ENCODE peak calls at places on chromosome 1, in six cellular contexts. One of them, this sample, is unnamed.

GRCh38 chr1:151918819-151919218 is 9.5 kb upstream of the THEM4 start:
- DNase-seq in HCT116: no peak
- DNase-seq in tibial nerve: no peak
- DNase-seq in heart right ventricle: no peak
- DNase-seq in aorta: no peak
- DNase-seq in mesendoderm: no peak
- DNase-seq in this sample: no peak

GRCh38 chr1:33706634-33707255 is 157.1 kb upstream of the HMGB4 start:
- DNase-seq in tibial nerve: no peak
- DNase-seq in HCT116: no peak
- DNase-seq in aorta: no peak
- DNase-seq in mesendoderm: no peak
- DNase-seq in heart right ventricle: no peak
- DNase-seq in this sample: no peak

GRCh38 chr1:24277420-24278169 is 41.6 kb upstream of the GRHL3 start:
- DNase-seq in mesendoderm: no peak
- DNase-seq in HCT116: no peak
- DNase-seq in tibial nerve: no peak
- DNase-seq in heart right ventricle: no peak
- DNase-seq in aorta: no peak
- DNase-seq in this sample: no peak

GRCh38 chr1:109490029-109490933 is 3.6 kb upstream of the CYB561D1 start:
- DNase-seq in HCT116: peak; percentile 31
- DNase-seq in mesendoderm: peak; percentile 78
- DNase-seq in tibial nerve: peak; percentile 83
- DNase-seq in aorta: peak; percentile 79
- DNase-seq in heart right ventricle: peak; percentile 48
- DNase-seq in this sample: peak; percentile 73

GRCh38 chr1:159854101-159854692 is 8.3 kb downstream of the VSIG8 start:
- DNase-seq in heart right ventricle: peak; percentile 83
- DNase-seq in tibial nerve: peak; percentile 69
- DNase-seq in aorta: peak; percentile 90
- DNase-seq in mesendoderm: peak; percentile 60
- DNase-seq in HCT116: no peak
- DNase-seq in this sample: peak; percentile 83

GRCh38 chr1:107529511-107530149 is 388.8 kb downstream of the NTNG1 start:
- DNase-seq in tibial nerve: peak; percentile 18
- DNase-seq in aorta: no peak
- DNase-seq in HCT116: no peak
- DNase-seq in mesendoderm: peak; percentile 70
- DNase-seq in heart right ventricle: no peak
- DNase-seq in this sample: no peak

GRCh38 chr1:110390692-110391232 is at the start of gene SLC16A4:
- DNase-seq in HCT116: no peak
- DNase-seq in heart right ventricle: no peak
- DNase-seq in tibial nerve: peak; percentile 19
- DNase-seq in mesendoderm: peak; percentile 82
- DNase-seq in aorta: no peak
- DNase-seq in this sample: no peak

GRCh38 chr1:94118471-94118870 is 2.5 kb downstream of the ABCA4 start:
- DNase-seq in tibial nerve: no peak
- DNase-seq in aorta: no peak
- DNase-seq in mesendoderm: no peak
- DNase-seq in HCT116: no peak
- DNase-seq in heart right ventricle: no peak
- DNase-seq in this sample: no peak

GRCh38 chr1:26409191-26409751 is 1.3 kb upstream of the LIN28A start:
- DNase-seq in tibial nerve: no peak
- DNase-seq in aorta: no peak
- DNase-seq in mesendoderm: peak; percentile 78
- DNase-seq in heart right ventricle: no peak
- DNase-seq in HCT116: no peak
- DNase-seq in this sample: no peak

GRCh38 chr1:111719561-111720239 is 19.5 kb downstream of the INKA2 start:
- DNase-seq in heart right ventricle: peak; percentile 60
- DNase-seq in aorta: no peak
- DNase-seq in tibial nerve: no peak
- DNase-seq in mesendoderm: no peak
- DNase-seq in HCT116: no peak
- DNase-seq in this sample: no peak

GRCh38 chr1:239951518-239952130 is 140.1 kb upstream of the FMN2 start:
- DNase-seq in mesendoderm: peak; percentile 75
- DNase-seq in aorta: peak; percentile 59
- DNase-seq in heart right ventricle: no peak
- DNase-seq in tibial nerve: peak; percentile 92
- DNase-seq in HCT116: peak; percentile 27
- DNase-seq in this sample: peak; percentile 29

GRCh38 chr1:89609339-89609725 is 23.6 kb upstream of the LRRC8C start:
- DNase-seq in tibial nerve: no peak
- DNase-seq in heart right ventricle: no peak
- DNase-seq in HCT116: no peak
- DNase-seq in mesendoderm: no peak
- DNase-seq in aorta: no peak
- DNase-seq in this sample: no peak

GRCh38 chr1:235867903-235868469 is 1.3 kb upstream of the LYST start:
- DNase-seq in aorta: no peak
- DNase-seq in HCT116: no peak
- DNase-seq in mesendoderm: no peak
- DNase-seq in heart right ventricle: no peak
- DNase-seq in tibial nerve: no peak
- DNase-seq in this sample: no peak
- H3K27ac ChIP-seq in aorta: no peak overlapping the region
- H3K27ac ChIP-seq in HCT116: no peak overlapping the region
- H3K27ac ChIP-seq in mesendoderm: no peak overlapping the region
- H3K27ac ChIP-seq in heart right ventricle: no peak overlapping the region
- H3K27ac ChIP-seq in tibial nerve: peak overlapping the region; percentile 92
- H3K27ac ChIP-seq in this sample: peak overlapping the region; percentile 85

GRCh38 chr1:6899621-6900020 is 114.4 kb downstream of the CAMTA1 start:
- DNase-seq in mesendoderm: no peak
- DNase-seq in aorta: no peak
- DNase-seq in tibial nerve: no peak
- DNase-seq in heart right ventricle: no peak
- DNase-seq in HCT116: no peak
- DNase-seq in this sample: no peak
- H3K4me1 ChIP-seq in mesendoderm: peaks cover 4% of the 10 kb centered on the region
- H3K4me1 ChIP-seq in aorta: no peaks in the 10 kb centered on the region
- H3K4me1 ChIP-seq in tibial nerve: no peaks in the 10 kb centered on the region
- H3K4me1 ChIP-seq in heart right ventricle: no peaks in the 10 kb centered on the region
- H3K4me1 ChIP-seq in HCT116: no peaks in the 10 kb centered on the region
- H3K4me1 ChIP-seq in this sample: no peaks in the 10 kb centered on the region

DNA sequence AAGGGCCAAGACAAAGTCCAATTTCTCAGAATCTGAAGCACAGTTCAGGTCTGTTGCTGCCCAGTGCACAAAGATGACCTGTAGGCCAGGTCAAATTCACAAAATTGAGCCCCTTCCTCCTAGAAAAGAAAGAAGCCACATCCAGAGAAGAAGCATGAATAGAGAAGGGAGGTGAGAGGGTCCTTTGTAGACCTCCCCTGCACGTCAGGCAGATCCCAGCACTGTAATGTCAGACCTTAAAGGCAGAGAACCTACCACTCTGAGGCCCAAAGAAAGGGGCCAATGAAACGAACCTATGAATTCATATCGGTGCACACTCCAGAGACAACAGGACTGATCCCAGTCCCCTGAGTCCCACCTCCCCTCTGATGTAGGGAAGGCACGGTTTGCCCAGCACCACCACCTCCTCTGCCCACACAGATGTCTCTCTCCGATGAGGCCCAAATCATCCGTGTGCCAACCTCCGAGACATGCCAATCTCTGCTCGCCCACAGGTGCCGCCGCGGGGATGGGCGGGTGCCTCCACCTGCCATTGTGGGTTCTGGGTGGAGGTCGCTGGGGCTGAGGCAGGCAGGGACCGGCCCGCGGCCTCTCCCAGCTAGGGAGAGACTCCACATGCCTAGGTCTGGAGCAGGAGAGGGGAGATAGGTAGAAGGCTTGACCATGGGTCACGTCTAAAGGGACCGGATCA is 42.2 kb downstream of the RRAGC start:
- DNase-seq in aorta: no peak
- DNase-seq in heart right ventricle: no peak
- DNase-seq in mesendoderm: peak; percentile 59
- DNase-seq in tibial nerve: no peak
- DNase-seq in HCT116: no peak
- DNase-seq in this sample: no peak
- H3K27ac ChIP-seq in aorta: no peak overlapping the region
- H3K27ac ChIP-seq in heart right ventricle: no peak overlapping the region
- H3K27ac ChIP-seq in mesendoderm: no peak overlapping the region
- H3K27ac ChIP-seq in tibial nerve: no peak overlapping the region
- H3K27ac ChIP-seq in HCT116: no peak overlapping the region
- H3K27ac ChIP-seq in this sample: no peak overlapping the region

GRCh38 chr1:157133431-157133830 is 4.8 kb downstream of the ETV3 start:
- DNase-seq in tibial nerve: no peak
- DNase-seq in heart right ventricle: no peak
- DNase-seq in mesendoderm: no peak
- DNase-seq in aorta: no peak
- DNase-seq in HCT116: no peak
- DNase-seq in this sample: no peak

GRCh38 chr1:157134442-157134841 is 3.8 kb downstream of the ETV3 start:
- DNase-seq in tibial nerve: no peak
- DNase-seq in mesendoderm: no peak
- DNase-seq in HCT116: no peak
- DNase-seq in aorta: no peak
- DNase-seq in heart right ventricle: no peak
- DNase-seq in this sample: no peak

GRCh38 chr1:157132602-157133167 is 5.5 kb downstream of the ETV3 start:
- DNase-seq in mesendoderm: peak; percentile 42
- DNase-seq in heart right ventricle: no peak
- DNase-seq in aorta: no peak
- DNase-seq in tibial nerve: no peak
- DNase-seq in HCT116: no peak
- DNase-seq in this sample: no peak

GRCh38 chr1:157132111-157132510 is 6.1 kb downstream of the ETV3 start:
- DNase-seq in mesendoderm: no peak
- DNase-seq in aorta: no peak
- DNase-seq in HCT116: no peak
- DNase-seq in tibial nerve: no peak
- DNase-seq in heart right ventricle: no peak
- DNase-seq in this sample: no peak

GRCh38 chr1:157131281-157131680 is 6.9 kb downstream of the ETV3 start:
- DNase-seq in heart right ventricle: no peak
- DNase-seq in HCT116: no peak
- DNase-seq in mesendoderm: peak; percentile 74
- DNase-seq in tibial nerve: no peak
- DNase-seq in aorta: no peak
- DNase-seq in this sample: no peak
- H3K4me1 ChIP-seq in heart right ventricle: peaks cover 15% of the 10 kb centered on the region
- H3K4me1 ChIP-seq in HCT116: peaks cover 7% of the 10 kb centered on the region
- H3K4me1 ChIP-seq in mesendoderm: no peaks in the 10 kb centered on the region
- H3K4me1 ChIP-seq in tibial nerve: peaks cover 6% of the 10 kb centered on the region
- H3K4me1 ChIP-seq in aorta: no peaks in the 10 kb centered on the region
- H3K4me1 ChIP-seq in this sample: no peaks in the 10 kb centered on the region

This sample was measured in ovary.